ENCODE peak calls at places on chromosome 1, in ten cellular contexts. Q is substantia nigra; P is CD4-positive, CD25-positive, alpha-beta regulatory T cell; K is AG04450; V is left ventricle myocardium inferior; G is thoracic aorta; N is heart right ventricle; D is cardiac muscle cell; M is pancreas; Y is mesenchymal stem cell. O is an unnamed sample.

GRCh38 chr1:182383934-182384333 is 7.7 kb downstream of the GLUL start:
- DNase-seq in Q (no peak), P (no peak), K (no peak), V (no peak), G (no peak), N (no peak), D (no peak), M (no peak), Y (no peak), O (no peak)

GRCh38 chr1:108107658-108108057 is 92.5 kb downstream of the SLC25A24 start:
- DNase-seq in Q (no peak), P (no peak), K (no peak), V (no peak), G (no peak), N (no peak), D (no peak), M (no peak), Y (peak; percentile 61), O (no peak)

GRCh38 chr1:171455967-171456366 is 29.4 kb upstream of the PRRC2C start:
- DNase-seq in Q (no peak), P (no peak), K (no peak), V (no peak), G (no peak), N (no peak), D (no peak), M (no peak), Y (no peak), O (no peak)

GRCh38 chr1:11833900-11834299 is 13.7 kb downstream of the NPPA start:
- DNase-seq in Q (no peak), P (no peak), K (no peak), V (no peak), G (no peak), N (no peak), D (no peak), M (no peak), Y (no peak), O (no peak)

GRCh38 chr1:85822696-85823095 is 114.5 kb upstream of the ZNHIT6 start:
- DNase-seq in Q (no peak), P (no peak), K (no peak), V (no peak), G (no peak), N (no peak), D (no peak), M (no peak), Y (no peak), O (no peak)

GRCh38 chr1:97996880-97997279 is 76.0 kb upstream of the DPYD start:
- DNase-seq in Q (no peak), P (no peak), K (no peak), V (no peak), G (no peak), N (no peak), D (no peak), M (no peak), Y (no peak), O (no peak)

GRCh38 chr1:94481473-94481933 is 60.1 kb downstream of the F3 start:
- DNase-seq in Q (peak; percentile 12), P (peak; percentile 45), K (peak; percentile 51), V (no peak), G (no peak), N (peak; percentile 42), D (peak; percentile 72), M (peak; percentile 53), Y (peak; percentile 78), O (peak; percentile 41)

GRCh38 chr1:114219247-114219872 is 65.7 kb upstream of the SYT6 start:
- DNase-seq in Q (no peak), P (no peak), K (no peak), V (no peak), G (no peak), N (no peak), D (peak; percentile 17), M (no peak), Y (peak; percentile 6), O (no peak)

GRCh38 chr1:3455630-3456448 is 1.4 kb downstream of the ARHGEF16 start:
- DNase-seq in Q (no peak), P (no peak), K (no peak), V (no peak), G (no peak), N (no peak), D (no peak), M (no peak), Y (no peak), O (no peak)

GRCh38 chr1:27656157-27656893 is 15.7 kb downstream of the IFI6 start:
- DNase-seq in Q (no peak), P (no peak), K (no peak), V (peak; percentile 69), G (no peak), N (peak; percentile 71), D (no peak), M (no peak), Y (peak; percentile 67), O (peak; percentile 56)

GRCh38 chr1:52798331-52798730 is 44.2 kb upstream of the ZYG11A start:
- DNase-seq in Q (no peak), P (no peak), K (no peak), V (no peak), G (no peak), N (no peak), D (no peak), M (no peak), Y (peak; percentile 28), O (no peak)

GRCh38 chr1:52795464-52795863 is 47.1 kb upstream of the ZYG11A start:
- DNase-seq in Q (no peak), P (no peak), K (no peak), V (no peak), G (no peak), N (no peak), D (no peak), M (no peak), Y (no peak), O (peak; percentile 36)

DNA sequence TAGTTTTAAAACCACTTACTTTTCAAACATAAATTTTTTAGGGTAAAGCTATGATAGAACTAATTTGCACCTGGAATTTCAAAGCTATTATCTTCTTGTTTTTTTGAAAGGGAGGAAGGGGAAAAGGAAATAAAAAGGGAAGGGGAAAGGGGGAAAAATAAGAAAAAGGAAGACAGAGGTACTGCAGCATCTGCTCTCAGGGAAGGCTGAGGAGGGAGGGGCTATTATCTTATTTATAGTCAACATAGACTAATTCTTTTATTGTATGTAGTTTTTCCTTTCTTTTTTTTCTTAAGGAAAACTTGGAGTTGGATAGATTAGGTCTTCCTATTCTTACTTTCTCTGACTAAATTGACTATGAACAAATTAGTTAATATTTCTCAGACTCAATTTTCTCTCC is 41.5 kb upstream of the ZYG11A start:
- DNase-seq in Q (no peak), P (no peak), K (no peak), V (no peak), G (no peak), N (no peak), D (no peak), M (no peak), Y (no peak), O (no peak)
- H3K27ac ChIP-seq in Q (no peak overlapping the region), P (no peak overlapping the region), K (no peak overlapping the region), V (no peak overlapping the region), G (no peak overlapping the region), N (no peak overlapping the region), D (no peak overlapping the region), M (no peak overlapping the region), Y (no peak overlapping the region), O (no peak overlapping the region)

GRCh38 chr1:92084651-92085050 is 4.5 kb downstream of the BTBD8 start:
- DNase-seq in Q (no peak), P (no peak), K (no peak), V (no peak), G (no peak), N (no peak), D (no peak), M (no peak), Y (no peak), O (no peak)
- H3K27ac ChIP-seq in Q (no peak overlapping the region), P (no peak overlapping the region), K (no peak overlapping the region), V (no peak overlapping the region), G (no peak overlapping the region), N (no peak overlapping the region), D (no peak overlapping the region), M (no peak overlapping the region), Y (no peak overlapping the region), O (no peak overlapping the region)

GRCh38 chr1:212581034-212581433 is 27.5 kb upstream of the ATF3 start:
- DNase-seq in Q (no peak), P (no peak), K (no peak), V (no peak), G (no peak), N (no peak), D (no peak), M (no peak), Y (no peak), O (no peak)
- H3K27ac ChIP-seq in Q (no peak overlapping the region), P (no peak overlapping the region), K (no peak overlapping the region), V (no peak overlapping the region), G (no peak overlapping the region), N (no peak overlapping the region), D (no peak overlapping the region), M (no peak overlapping the region), Y (no peak overlapping the region), O (no peak overlapping the region)

GRCh38 chr1:44725309-44725698 is 5.7 kb downstream of the RNU5D-1 start:
- DNase-seq in Q (no peak), P (no peak), K (no peak), V (no peak), G (no peak), N (no peak), D (no peak), M (no peak), Y (no peak), O (no peak)
- H3K27ac ChIP-seq in Q (no peak overlapping the region), P (no peak overlapping the region), K (no peak overlapping the region), V (no peak overlapping the region), G (no peak overlapping the region), N (no peak overlapping the region), D (no peak overlapping the region), M (no peak overlapping the region), Y (no peak overlapping the region), O (no peak overlapping the region)

GRCh38 chr1:145707183-145707867 is at the start of gene PDZK1:
- DNase-seq in Q (no peak), P (no peak), K (no peak), V (no peak), G (no peak), N (no peak), D (no peak), M (peak; percentile 58), Y (no peak), O (no peak)
- H3K27ac ChIP-seq in Q (no peak within 1 kb of the TSS), P (no peak within 1 kb of the TSS), K (peak within 1 kb of the TSS; percentile 31), V (no peak within 1 kb of the TSS), G (no peak within 1 kb of the TSS), N (no peak within 1 kb of the TSS), D (no peak within 1 kb of the TSS), M (peak within 1 kb of the TSS; percentile 44), Y (peak within 1 kb of the TSS; percentile 46), O (no peak within 1 kb of the TSS)

O was measured in HL-60.